ENCODE peak calls at places on chromosomes 7 and 10, in seven cellular contexts. One of them, this sample, is unnamed.

GRCh38 chr7:13742126-13742525 is 247.3 kb downstream of the ETV1 start:
- DNase-seq in GM06990: no peak
- DNase-seq in AG10803: peak
- DNase-seq in MM.1S: no peak
- DNase-seq in tibial artery: no peak
- DNase-seq in pancreas: no peak
- DNase-seq in osteoblast: peak
- DNase-seq in this sample: no peak

GRCh38 chr10:14653271-14654161 is 121.2 kb downstream of the FAM107B start:
- DNase-seq in MM.1S: no peak
- DNase-seq in AG10803: peak
- DNase-seq in pancreas: no peak
- DNase-seq in osteoblast: peak
- DNase-seq in GM06990: no peak
- DNase-seq in tibial artery: no peak
- DNase-seq in this sample: peak

GRCh38 chr7:24713039-24713793 is 44.0 kb downstream of the GSDME start:
- DNase-seq in pancreas: no peak
- DNase-seq in AG10803: no peak
- DNase-seq in MM.1S: no peak
- DNase-seq in osteoblast: no peak
- DNase-seq in tibial artery: no peak
- DNase-seq in GM06990: no peak
- DNase-seq in this sample: no peak

GRCh38 chr7:146090023-146090645 is 26.5 kb upstream of the CNTNAP2 start:
- DNase-seq in AG10803: no peak
- DNase-seq in MM.1S: peak
- DNase-seq in GM06990: peak
- DNase-seq in osteoblast: no peak
- DNase-seq in pancreas: no peak
- DNase-seq in tibial artery: no peak
- DNase-seq in this sample: peak

GRCh38 chr10:131943021-131943814 is 38.5 kb downstream of the BNIP3 start:
- DNase-seq in MM.1S: no peak
- DNase-seq in GM06990: no peak
- DNase-seq in pancreas: peak
- DNase-seq in tibial artery: no peak
- DNase-seq in osteoblast: no peak
- DNase-seq in AG10803: no peak
- DNase-seq in this sample: no peak

GRCh38 chr10:125084191-125085186 is 75.9 kb downstream of the CTBP2 start:
- DNase-seq in MM.1S: no peak
- DNase-seq in pancreas: peak
- DNase-seq in GM06990: no peak
- DNase-seq in tibial artery: peak
- DNase-seq in AG10803: peak
- DNase-seq in osteoblast: peak
- DNase-seq in this sample: no peak

GRCh38 chr7:36202347-36202896 is 49.4 kb downstream of the EEPD1 start:
- DNase-seq in GM06990: no peak
- DNase-seq in AG10803: no peak
- DNase-seq in MM.1S: no peak
- DNase-seq in osteoblast: no peak
- DNase-seq in tibial artery: no peak
- DNase-seq in pancreas: no peak
- DNase-seq in this sample: no peak

GRCh38 chr7:68238204-68238805 is 1241.7 kb downstream of the TYW1 start:
- DNase-seq in osteoblast: no peak
- DNase-seq in pancreas: no peak
- DNase-seq in tibial artery: no peak
- DNase-seq in GM06990: no peak
- DNase-seq in AG10803: no peak
- DNase-seq in MM.1S: no peak
- DNase-seq in this sample: no peak

GRCh38 chr7:146115665-146116451 is 743 bp upstream of the CNTNAP2 start:
- DNase-seq in osteoblast: peak
- DNase-seq in pancreas: peak
- DNase-seq in MM.1S: peak
- DNase-seq in GM06990: no peak
- DNase-seq in AG10803: peak
- DNase-seq in tibial artery: no peak
- DNase-seq in this sample: peak

GRCh38 chr10:50576995-50577394 is 46.8 kb downstream of the SGMS1 start:
- DNase-seq in tibial artery: no peak
- DNase-seq in osteoblast: no peak
- DNase-seq in MM.1S: no peak
- DNase-seq in AG10803: no peak
- DNase-seq in GM06990: no peak
- DNase-seq in pancreas: no peak
- DNase-seq in this sample: no peak

GRCh38 chr7:113321201-113321600 is 202.8 kb upstream of the SMIM30 start:
- DNase-seq in pancreas: no peak
- DNase-seq in MM.1S: no peak
- DNase-seq in tibial artery: no peak
- DNase-seq in osteoblast: no peak
- DNase-seq in GM06990: no peak
- DNase-seq in AG10803: no peak
- DNase-seq in this sample: no peak

GRCh38 chr7:38669965-38670520 is 38.9 kb upstream of the AMPH start:
- DNase-seq in GM06990: no peak
- DNase-seq in tibial artery: peak
- DNase-seq in osteoblast: no peak
- DNase-seq in AG10803: no peak
- DNase-seq in MM.1S: no peak
- DNase-seq in pancreas: no peak
- DNase-seq in this sample: no peak

GRCh38 chr7:56007891-56008290 is 43.4 kb downstream of the PSPH start:
- DNase-seq in tibial artery: no peak
- DNase-seq in pancreas: no peak
- DNase-seq in osteoblast: no peak
- DNase-seq in GM06990: no peak
- DNase-seq in MM.1S: no peak
- DNase-seq in AG10803: no peak
- DNase-seq in this sample: no peak

GRCh38 chr10:32952094-32952493 is 5.9 kb downstream of the ITGB1 start:
- DNase-seq in tibial artery: no peak
- DNase-seq in osteoblast: no peak
- DNase-seq in GM06990: no peak
- DNase-seq in AG10803: no peak
- DNase-seq in pancreas: no peak
- DNase-seq in MM.1S: no peak
- DNase-seq in this sample: no peak

GRCh38 chr10:32954080-32954479 is 4.0 kb downstream of the ITGB1 start:
- DNase-seq in osteoblast: no peak
- DNase-seq in MM.1S: no peak
- DNase-seq in tibial artery: no peak
- DNase-seq in GM06990: no peak
- DNase-seq in pancreas: no peak
- DNase-seq in AG10803: no peak
- DNase-seq in this sample: peak

GRCh38 chr10:32954545-32955298 is 3.3 kb downstream of the ITGB1 start:
- DNase-seq in MM.1S: no peak
- DNase-seq in AG10803: no peak
- DNase-seq in GM06990: no peak
- DNase-seq in pancreas: no peak
- DNase-seq in tibial artery: no peak
- DNase-seq in osteoblast: no peak
- DNase-seq in this sample: peak

GRCh38 chr10:32952541-32953276 is 5.3 kb downstream of the ITGB1 start:
- DNase-seq in tibial artery: no peak
- DNase-seq in AG10803: no peak
- DNase-seq in MM.1S: no peak
- DNase-seq in osteoblast: no peak
- DNase-seq in pancreas: no peak
- DNase-seq in GM06990: no peak
- DNase-seq in this sample: no peak

DNA sequence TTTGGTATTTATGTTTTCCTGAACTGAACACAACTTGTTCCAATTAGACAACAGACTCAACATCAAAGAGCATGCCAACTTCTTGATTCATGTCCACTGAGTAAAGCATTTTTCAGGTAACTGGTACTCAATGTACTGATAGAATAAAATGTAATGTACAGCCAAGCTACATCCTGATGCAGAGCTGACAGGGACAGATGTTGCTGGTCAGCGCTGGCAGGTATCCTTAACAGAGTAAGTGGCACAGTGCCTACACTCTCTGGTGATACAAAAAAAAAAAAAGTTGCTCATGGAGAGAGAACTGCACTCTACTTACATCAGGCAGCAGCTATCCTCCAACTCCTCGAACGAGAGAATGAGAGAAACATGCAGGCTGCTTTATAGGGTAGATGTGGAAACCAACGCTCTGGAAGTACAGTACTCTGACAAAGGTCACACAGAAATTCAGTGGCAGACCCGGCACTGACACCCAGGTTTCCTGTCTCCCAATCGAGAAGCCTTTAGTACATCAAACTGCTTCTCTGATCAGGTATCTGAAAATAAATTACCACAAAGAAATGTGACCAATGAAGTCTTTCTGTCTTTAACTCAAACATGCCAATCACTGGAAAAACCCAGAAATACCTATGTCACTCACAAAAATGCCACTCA is 4.6 kb downstream of the ITGB1 start:
- DNase-seq in pancreas: no peak
- DNase-seq in MM.1S: no peak
- DNase-seq in osteoblast: no peak
- DNase-seq in tibial artery: no peak
- DNase-seq in AG10803: no peak
- DNase-seq in GM06990: no peak
- DNase-seq in this sample: no peak
- H3K4me3 ChIP-seq in pancreas: no peak
- H3K4me3 ChIP-seq in MM.1S: no peak
- H3K4me3 ChIP-seq in osteoblast: peak
- H3K4me3 ChIP-seq in tibial artery: no peak
- H3K4me3 ChIP-seq in AG10803: peak
- H3K4me3 ChIP-seq in GM06990: no peak
- H3K4me3 ChIP-seq in this sample: peak

DNA sequence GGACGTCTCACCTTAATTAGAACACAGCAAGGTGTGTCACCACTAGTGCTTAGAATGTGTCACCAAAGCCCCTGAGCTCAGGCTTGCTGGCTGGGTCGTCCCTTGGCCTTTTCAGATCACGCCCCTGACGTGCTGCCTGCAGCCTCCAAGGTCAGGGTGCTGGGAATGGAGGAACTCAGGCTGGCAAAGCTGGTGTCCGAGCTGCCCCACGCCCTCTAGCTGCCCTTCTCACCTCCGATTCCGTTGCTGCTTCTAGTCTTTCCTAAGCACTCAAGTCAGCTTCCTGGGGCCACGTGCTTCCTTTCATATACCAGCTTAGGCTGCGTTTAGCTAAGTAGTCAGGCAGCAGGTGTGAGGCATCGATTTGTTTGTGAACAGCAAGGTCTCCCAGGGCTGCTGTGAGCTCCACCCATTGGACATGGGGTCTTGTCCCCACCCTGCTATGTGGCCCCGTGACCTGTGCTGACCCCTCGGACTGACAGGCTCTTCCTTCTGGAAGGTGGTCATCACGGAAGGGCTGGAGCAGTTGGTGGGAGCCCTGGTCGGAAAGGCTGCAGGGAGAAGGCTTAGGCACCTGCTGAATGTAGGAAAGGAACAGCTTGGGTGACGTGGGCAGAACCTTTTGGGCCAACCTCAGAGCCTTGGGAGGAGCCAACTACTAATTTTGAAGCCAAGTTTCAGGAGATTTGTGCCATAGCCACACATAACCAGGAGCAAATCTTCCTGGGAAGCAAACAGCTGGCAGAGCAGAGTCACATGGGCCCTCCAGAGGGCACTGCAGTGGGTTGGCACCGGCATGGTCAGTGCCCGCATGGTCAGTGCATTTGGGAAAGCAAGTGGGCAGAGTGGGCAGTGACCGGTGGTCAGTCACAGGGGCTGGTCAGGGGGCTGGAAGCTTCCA is 28.8 kb downstream of the VIPR2 start:
- DNase-seq in AG10803: no peak
- DNase-seq in osteoblast: no peak
- DNase-seq in pancreas: peak
- DNase-seq in GM06990: no peak
- DNase-seq in MM.1S: peak
- DNase-seq in tibial artery: no peak
- DNase-seq in this sample: no peak
- TF ChIP-seq CTCF in AG10803: no peak
- TF ChIP-seq CTCF in osteoblast: no peak
- TF ChIP-seq CTCF in pancreas: no peak
- TF ChIP-seq CTCF in GM06990: no peak
- TF ChIP-seq CTCF in MM.1S: no peak
- TF ChIP-seq CTCF in tibial artery: peak
- TF ChIP-seq CTCF in this sample: no peak

GRCh38 chr7:137462847-137463246 is 119.3 kb upstream of the PTN start:
- DNase-seq in GM06990: no peak
- DNase-seq in osteoblast: peak
- DNase-seq in tibial artery: no peak
- DNase-seq in pancreas: no peak
- DNase-seq in MM.1S: no peak
- DNase-seq in AG10803: peak
- DNase-seq in this sample: peak
- H3K4me3 ChIP-seq in GM06990: no peak
- H3K4me3 ChIP-seq in osteoblast: no peak
- H3K4me3 ChIP-seq in tibial artery: no peak
- H3K4me3 ChIP-seq in pancreas: no peak
- H3K4me3 ChIP-seq in MM.1S: no peak
- H3K4me3 ChIP-seq in AG10803: no peak
- H3K4me3 ChIP-seq in this sample: no peak

GRCh38 chr10:49418328-49418727 is 22.4 kb upstream of the DRGX start:
- DNase-seq in pancreas: no peak
- DNase-seq in osteoblast: no peak
- DNase-seq in MM.1S: no peak
- DNase-seq in AG10803: no peak
- DNase-seq in tibial artery: no peak
- DNase-seq in GM06990: no peak
- DNase-seq in this sample: no peak
- TF ChIP-seq CTCF in pancreas: no peak
- TF ChIP-seq CTCF in osteoblast: peak
- TF ChIP-seq CTCF in MM.1S: no peak
- TF ChIP-seq CTCF in AG10803: peak
- TF ChIP-seq CTCF in tibial artery: no peak
- TF ChIP-seq CTCF in GM06990: no peak
- TF ChIP-seq CTCF in this sample: no peak

GRCh38 chr7:27478104-27478503 is 184.6 kb downstream of the HIBADH start:
- DNase-seq in GM06990: no peak
- DNase-seq in AG10803: no peak
- DNase-seq in osteoblast: no peak
- DNase-seq in pancreas: no peak
- DNase-seq in tibial artery: no peak
- DNase-seq in MM.1S: no peak
- DNase-seq in this sample: no peak
- H3K4me3 ChIP-seq in GM06990: no peak
- H3K4me3 ChIP-seq in AG10803: no peak
- H3K4me3 ChIP-seq in osteoblast: no peak
- H3K4me3 ChIP-seq in pancreas: no peak
- H3K4me3 ChIP-seq in tibial artery: no peak
- H3K4me3 ChIP-seq in MM.1S: no peak
- H3K4me3 ChIP-seq in this sample: no peak

DNA sequence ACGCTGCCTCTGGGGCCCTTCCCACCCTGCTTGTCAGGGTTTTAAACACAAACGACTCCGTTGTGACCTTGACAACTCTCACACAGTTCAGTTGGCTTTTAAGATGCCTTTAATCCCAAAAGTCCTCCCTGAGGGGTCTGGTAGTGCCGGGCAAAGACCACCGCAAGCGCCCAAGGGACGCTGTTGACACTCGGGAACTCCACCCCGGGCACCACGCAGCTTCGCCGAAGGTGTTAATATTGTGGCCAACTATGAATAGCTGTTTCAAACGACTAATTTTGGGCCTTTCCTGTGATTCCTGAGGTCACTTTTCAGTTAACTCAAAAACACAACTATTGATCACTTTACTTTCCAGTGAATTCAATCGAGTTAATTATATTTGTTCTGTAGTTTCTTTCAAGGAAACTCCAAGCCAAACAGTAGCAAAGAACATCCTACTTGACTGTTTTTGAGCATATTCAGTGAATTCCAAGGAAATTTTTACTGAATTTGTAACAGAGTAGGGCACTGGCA is 958 bp upstream of the ESYT2 start:
- DNase-seq in osteoblast: peak
- DNase-seq in pancreas: no peak
- DNase-seq in tibial artery: no peak
- DNase-seq in MM.1S: no peak
- DNase-seq in GM06990: no peak
- DNase-seq in AG10803: no peak
- DNase-seq in this sample: no peak
- TF ChIP-seq CTCF in osteoblast: no peak
- TF ChIP-seq CTCF in pancreas: no peak
- TF ChIP-seq CTCF in tibial artery: no peak
- TF ChIP-seq CTCF in MM.1S: no peak
- TF ChIP-seq CTCF in GM06990: no peak
- TF ChIP-seq CTCF in AG10803: no peak
- TF ChIP-seq CTCF in this sample: no peak

This sample was measured in GM12865.